ENCODE peak calls at places on chromosomes 16 and 17, in seven cellular contexts. K is RPMI7951; O is effector memory CD8-positive, alpha-beta T cell; Q is skeletal muscle cell; G is hepatic stellate cell; N is RPMI8226; D is activated T-helper 9 cell treated with anti-CD3 and anti-CD28 coated beads, Interleukin-2, amount 50 U/mL, for 16 hours. M is an unnamed sample.

GRCh38 chr17:42422958-42423712 is at the start of gene CAVIN1:
- DNase-seq in G (peak; percentile 99), D (no peak), K (peak; percentile 97), O (no peak), N (no peak), Q (peak; percentile 96), M (peak; percentile 56)

GRCh38 chr17:78623541-78623940 is 46.3 kb upstream of the DNAH17 start:
- DNase-seq in Q (no peak), D (no peak), O (no peak), K (no peak), G (no peak), N (no peak), M (no peak)

GRCh38 chr16:31365131-31365865 is 10.3 kb downstream of the ITGAX start:
- DNase-seq in G (no peak), K (no peak), N (peak; percentile 51), O (peak; percentile 51), Q (no peak), D (no peak), M (no peak)

GRCh38 chr17:47839071-47839470 is 2.0 kb downstream of the SCRN2 start:
- DNase-seq in O (no peak), N (no peak), D (no peak), K (no peak), G (no peak), Q (no peak), M (no peak)

GRCh38 chr16:75266738-75267630 is 15.6 kb upstream of the BCAR1 start:
- DNase-seq in K (no peak), Q (no peak), O (no peak), D (no peak), G (no peak), N (no peak), M (no peak)

GRCh38 chr17:27533874-27534815 is 77.9 kb downstream of the KSR1 start:
- DNase-seq in K (peak; percentile 43), Q (peak; percentile 79), N (no peak), G (peak; percentile 94), D (no peak), O (no peak), M (no peak)

GRCh38 chr17:40555296-40556190 is 9.7 kb downstream of the CCR7 start:
- DNase-seq in D (no peak), K (no peak), N (no peak), O (no peak), Q (no peak), G (peak; percentile 2), M (no peak)

GRCh38 chr16:81896902-81897301 is 114.4 kb downstream of the SDR42E1 start:
- DNase-seq in Q (no peak), D (no peak), K (no peak), G (peak; percentile 19), N (no peak), O (no peak), M (no peak)

GRCh38 chr17:19238167-19238505 is 970 bp downstream of the EPN2 start:
- DNase-seq in D (peak; percentile 0), N (peak; percentile 8), G (peak; percentile 51), Q (no peak), O (no peak), K (peak; percentile 22), M (no peak)

GRCh38 chr17:48593840-48594411 is 347 bp upstream of the HOXB5 start:
- DNase-seq in K (peak; percentile 45), O (peak; percentile 85), D (peak; percentile 73), G (peak; percentile 94), Q (no peak), N (peak; percentile 81), M (peak; percentile 82)

GRCh38 chr16:50152386-50152806 is 710 bp upstream of the TENT4B start:
- DNase-seq in Q (no peak), G (peak; percentile 29), O (peak; percentile 66), N (peak; percentile 78), K (peak; percentile 59), D (peak; percentile 55), M (no peak)

GRCh38 chr17:333626-334396 is 18.8 kb downstream of the RPH3AL start:
- DNase-seq in N (peak; percentile 71), G (peak; percentile 77), O (no peak), D (no peak), K (peak; percentile 60), Q (no peak), M (no peak)

GRCh38 chr17:68821860-68822693 is 133.1 kb downstream of the ABCA8 start:
- DNase-seq in K (peak; percentile 94), N (no peak), G (peak; percentile 21), O (no peak), Q (peak; percentile 84), D (no peak), M (no peak)

GRCh38 chr17:67218385-67218950 is 26.5 kb downstream of the HELZ start:
- DNase-seq in Q (peak; percentile 3), O (no peak), K (peak; percentile 54), D (no peak), N (no peak), G (peak; percentile 38), M (no peak)

GRCh38 chr16:57899771-57900661 is 70.9 kb downstream of the CNGB1 start:
- DNase-seq in O (peak; percentile 83), N (peak; percentile 84), Q (no peak), G (peak; percentile 58), K (peak; percentile 63), D (peak; percentile 60), M (peak; percentile 83)

M was measured in erythroblast.